ENCODE peak calls at places on chromosomes 7 and 10, in seven cellular contexts. E, B, A, W, T, R and K are unnamed samples.

GRCh38 chr10:48701139-48701901 is 16.6 kb downstream of the WDFY4 start:
- DNase-seq in E (no peak), B (peak; percentile 33), A (no peak), W (no peak), T (no peak), R (no peak), K (no peak)

GRCh38 chr10:33025910-33026309 is 67.9 kb upstream of the ITGB1 start:
- DNase-seq in E (no peak), B (no peak), A (no peak), W (no peak), T (no peak), R (no peak), K (no peak)

GRCh38 chr10:62853710-62854109 is 37.5 kb upstream of the EGR2 start:
- DNase-seq in E (no peak), B (peak; percentile 97), A (no peak), W (no peak), T (no peak), R (no peak), K (no peak)

GRCh38 chr10:76122056-76122455 is 690.6 kb downstream of the LRMDA start:
- DNase-seq in E (no peak), B (no peak), A (no peak), W (no peak), T (no peak), R (no peak), K (no peak)

GRCh38 chr7:155224116-155224811 is 73.4 kb upstream of the INSIG1 start:
- DNase-seq in E (no peak), B (no peak), A (no peak), W (no peak), T (no peak), R (no peak), K (no peak)

GRCh38 chr7:134886353-134887057 is 99.8 kb upstream of the AGBL3 start:
- DNase-seq in E (peak; percentile 82), B (no peak), A (no peak), W (peak; percentile 89), T (peak; percentile 87), R (no peak), K (no peak)

GRCh38 chr10:132142396-132143161 is 44.2 kb upstream of the DPYSL4 start:
- DNase-seq in E (no peak), B (peak; percentile 42), A (peak; percentile 83), W (peak; percentile 27), T (peak; percentile 22), R (peak; percentile 62), K (peak; percentile 90)

GRCh38 chr10:97531401-97531985 is 32.8 kb downstream of the UBTD1 start:
- DNase-seq in E (no peak), B (no peak), A (peak; percentile 25), W (peak; percentile 20), T (no peak), R (no peak), K (no peak)

GRCh38 chr7:101688183-101688831 is 59.2 kb upstream of the MYL10 start:
- DNase-seq in E (peak; percentile 78), B (peak; percentile 90), A (no peak), W (peak; percentile 73), T (peak; percentile 73), R (peak; percentile 75), K (peak; percentile 94)

GRCh38 chr10:124091646-124092269 is 1.6 kb downstream of the CHST15 start:
- DNase-seq in E (no peak), B (no peak), A (peak; percentile 90), W (peak; percentile 52), T (peak; percentile 39), R (peak; percentile 52), K (peak; percentile 50)

GRCh38 chr10:102715880-102716279 is 1.4 kb downstream of the SFXN2 start:
- DNase-seq in E (no peak), B (no peak), A (no peak), W (no peak), T (no peak), R (no peak), K (no peak)

GRCh38 chr10:102713814-102714620 is at the start of gene ARL3:
- DNase-seq in E (peak; percentile 97), B (peak; percentile 100), A (peak; percentile 100), W (peak; percentile 99), T (peak; percentile 99), R (peak; percentile 99), K (peak; percentile 99)

GRCh38 chr10:102712843-102713242 is 1.4 kb downstream of the ARL3 start:
- DNase-seq in E (no peak), B (no peak), A (no peak), W (no peak), T (no peak), R (no peak), K (no peak)

GRCh38 chr10:102713483-102713813 is 749 bp downstream of the ARL3 start:
- DNase-seq in E (no peak), B (no peak), A (no peak), W (no peak), T (no peak), R (no peak), K (no peak)

DNA sequence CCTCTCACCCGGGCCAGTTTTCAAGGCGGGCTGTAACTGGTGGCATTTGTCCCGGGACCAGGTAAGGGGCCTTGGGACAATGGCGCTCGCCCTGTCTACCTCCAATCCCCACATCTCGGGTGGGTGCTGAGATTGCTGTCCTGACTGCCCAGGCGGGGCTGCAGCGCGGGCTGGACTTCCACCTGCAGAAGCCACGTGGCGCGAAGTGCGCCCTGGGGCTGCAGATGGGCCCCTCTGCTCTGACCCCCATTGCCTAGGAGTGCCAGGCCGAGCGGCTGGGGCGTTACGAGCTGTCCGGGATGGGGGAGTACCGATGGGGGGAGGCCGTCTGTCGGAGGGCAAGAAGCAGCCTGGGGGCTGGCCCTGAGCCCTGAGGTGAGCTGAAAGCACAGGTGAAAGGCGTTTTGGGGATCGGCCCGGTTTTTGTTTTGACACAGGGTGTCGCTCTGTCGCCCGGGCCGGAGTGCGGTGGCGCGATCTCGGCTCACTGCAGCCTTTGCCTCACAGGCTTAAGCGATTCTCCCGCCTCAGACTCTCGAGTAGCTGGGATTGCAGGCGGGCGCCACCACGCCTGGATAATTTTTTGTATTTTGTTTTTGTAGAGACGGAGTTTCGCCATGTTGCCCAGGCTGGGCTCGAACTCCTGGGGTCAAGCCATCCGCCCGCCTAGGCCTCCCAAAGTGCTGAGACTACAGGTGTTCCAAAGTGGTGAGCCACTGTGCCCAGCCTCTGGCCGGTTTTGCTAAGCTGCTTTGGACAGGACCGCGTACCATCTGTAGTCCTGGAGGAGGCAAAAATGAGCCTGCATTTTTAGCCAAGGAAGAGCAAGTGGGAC is at the start of gene SFXN2:
- DNase-seq in E (no peak), B (peak; percentile 77), A (no peak), W (no peak), T (no peak), R (no peak), K (no peak)
- TF ChIP-seq CTCF in E (no peak), B (peak; percentile 40), A (peak; percentile 39), W (no peak), T (no peak), R (no peak), K (no peak)

GRCh38 chr7:37208528-37208927 is 240.1 kb downstream of the ELMO1 start:
- DNase-seq in E (peak; percentile 82), B (peak; percentile 61), A (no peak), W (peak; percentile 96), T (peak; percentile 95), R (peak; percentile 41), K (peak; percentile 57)
- TF ChIP-seq CTCF in E (peak; percentile 43), B (peak; percentile 18), A (peak; percentile 86), W (peak; percentile 61), T (peak; percentile 28), R (peak; percentile 68), K (peak; percentile 83)

GRCh38 chr10:122551450-122551849 is 9.1 kb upstream of the DMBT1 start:
- DNase-seq in E (no peak), B (no peak), A (no peak), W (no peak), T (no peak), R (no peak), K (peak; percentile 41)
- TF ChIP-seq CTCF in E (no peak), B (no peak), A (peak; percentile 24), W (no peak), T (no peak), R (no peak), K (no peak)

GRCh38 chr10:9311702-9312499 is 1257.4 kb downstream of the GATA3 start:
- DNase-seq in E (no peak), B (no peak), A (no peak), W (no peak), T (no peak), R (peak; percentile 4), K (no peak)
- TF ChIP-seq CTCF in E (no peak), B (peak; percentile 3), A (peak; percentile 67), W (peak; percentile 29), T (peak; percentile 29), R (no peak), K (no peak)